ENCODE peak calls at places on chromosomes 12 and 14, in six cellular contexts. P is neural crest cell, U is astrocyte of the spinal cord, C is cardiac fibroblast, Z is NCI-H1417, F is SW480. R is an unnamed sample.

GRCh38 chr12:25994252-25994651 is 35.8 kb downstream of the RASSF8 start:
- DNase-seq in Z (no peak), C (peak), U (peak), F (no peak), P (no peak), R (no peak)

GRCh38 chr12:51818567-51819300 is 29.8 kb downstream of the FIGNL2 start:
- DNase-seq in U (peak), F (no peak), P (no peak), C (peak), Z (no peak), R (no peak)

GRCh38 chr12:121534495-121535148 is 46.2 kb downstream of the KDM2B start:
- DNase-seq in Z (no peak), P (no peak), U (no peak), C (no peak), F (no peak), R (no peak)

GRCh38 chr14:37172024-37172869 is at the start of gene SLC25A21:
- DNase-seq in U (peak), P (peak), F (peak), C (peak), Z (peak), R (peak)

GRCh38 chr12:56565510-56566101 is 44.0 kb downstream of the RBMS2 start:
- DNase-seq in Z (peak), P (no peak), C (peak), U (peak), F (no peak), R (no peak)

GRCh38 chr14:48693793-48694192 is 892.4 kb downstream of the RPS29 start:
- DNase-seq in P (no peak), U (no peak), Z (no peak), C (no peak), F (no peak), R (no peak)

GRCh38 chr14:70905316-70905715 is 1.9 kb upstream of the PCNX1 start:
- DNase-seq in U (no peak), C (peak), F (no peak), P (no peak), Z (no peak), R (no peak)

GRCh38 chr12:401235-402126 is at the start of gene CCDC77:
- DNase-seq in P (peak), U (peak), C (peak), F (peak), Z (no peak), R (peak)

GRCh38 chr12:80262372-80263170 is 163.2 kb downstream of the OTOGL start:
- DNase-seq in F (no peak), Z (no peak), U (no peak), C (peak), P (no peak), R (no peak)

GRCh38 chr12:76551482-76551888 is 8.1 kb downstream of the OSBPL8 start:
- DNase-seq in C (no peak), F (no peak), P (no peak), Z (no peak), U (no peak), R (no peak)

GRCh38 chr12:115691123-115691522 is 586.4 kb downstream of the MED13L start:
- DNase-seq in C (no peak), U (no peak), P (no peak), Z (no peak), F (peak), R (no peak)

GRCh38 chr12:57592551-57593165 is 1.7 kb downstream of the PIP4K2C start:
- DNase-seq in C (peak), Z (no peak), F (no peak), U (no peak), P (no peak), R (no peak)

GRCh38 chr14:26963696-26964095 is 365.9 kb upstream of the NOVA1 start:
- DNase-seq in F (no peak), C (peak), P (no peak), U (no peak), Z (no peak), R (no peak)

GRCh38 chr12:93176610-93177126 is 201.1 kb upstream of the NUDT4 start:
- DNase-seq in P (no peak), C (no peak), F (no peak), U (no peak), Z (no peak), R (no peak)

GRCh38 chr14:95248422-95248821 is 71.3 kb downstream of the CLMN start:
- DNase-seq in C (no peak), Z (no peak), P (no peak), F (no peak), U (peak), R (peak)

GRCh38 chr14:74491952-74492351 is 1.2 kb downstream of the NPC2 start:
- DNase-seq in Z (peak), C (peak), P (no peak), U (peak), F (peak), R (no peak)

GRCh38 chr14:41718477-41719166 is 111.9 kb downstream of the LRFN5 start:
- DNase-seq in P (no peak), Z (peak), U (no peak), F (no peak), C (no peak), R (no peak)